ENCODE peak calls at places on chromosomes 11 and 22, in nine cellular contexts. D is uterus; W is iPS DF 6.9; T is heart left ventricle; L is brain microvascular endothelial cell; C is CD8-positive, alpha-beta T cell; H is osteoblast; J is mesendoderm; A is right lobe of liver. M is an unnamed sample.
A peak's percentile ranks its signal among the peaks of the same experiment; 100 is the strongest.

GRCh38 chr11:79440451-79441158 is at the start of gene TENM4:
- DNase-seq in C (no peak), J (peak; percentile 85), H (peak; percentile 93), A (peak; percentile 28), D (peak; percentile 73), W (no peak), T (peak; percentile 65), L (no peak), M (peak; percentile 92)

GRCh38 chr11:68509105-68509504 is 48.6 kb downstream of the PPP6R3 start:
- DNase-seq in D (no peak), C (no peak), W (no peak), A (no peak), H (peak; percentile 47), L (no peak), J (no peak), T (no peak), M (no peak)

GRCh38 chr11:68313574-68314202 is 1.3 kb downstream of the LRP5 start:
- DNase-seq in L (peak; percentile 6), A (no peak), D (no peak), W (no peak), H (peak; percentile 76), J (no peak), T (peak; percentile 35), C (no peak), M (no peak)

GRCh38 chr11:86623736-86624135 is 48.7 kb downstream of the ME3 start:
- DNase-seq in W (no peak), A (no peak), H (no peak), T (no peak), D (no peak), J (no peak), L (no peak), C (no peak), M (no peak)

GRCh38 chr11:70556884-70557741 is 158.8 kb downstream of the CTTN start:
- DNase-seq in J (peak; percentile 58), D (no peak), C (no peak), T (no peak), L (no peak), A (no peak), W (no peak), H (peak; percentile 50), M (no peak)

GRCh38 chr11:45606514-45607024 is 58.9 kb downstream of the CHST1 start:
- DNase-seq in A (no peak), C (no peak), T (no peak), L (no peak), W (peak; percentile 47), D (no peak), H (no peak), J (peak; percentile 82), M (no peak)

GRCh38 chr11:102208835-102209234 is 98.6 kb downstream of the YAP1 start:
- DNase-seq in W (no peak), A (no peak), C (no peak), J (no peak), H (no peak), T (no peak), D (no peak), L (no peak), M (no peak)

GRCh38 chr11:6357222-6357621 is 33.1 kb upstream of the SMPD1 start:
- DNase-seq in C (no peak), H (peak; percentile 87), T (peak; percentile 80), W (no peak), J (peak; percentile 73), L (peak; percentile 92), A (no peak), D (peak; percentile 87), M (peak; percentile 60)

GRCh38 chr11:44345781-44346180 is 35.8 kb upstream of the ALX4 start:
- DNase-seq in L (no peak), T (no peak), A (no peak), H (no peak), D (no peak), J (no peak), C (no peak), W (no peak), M (no peak)

GRCh38 chr11:33208150-33208549 is 46.9 kb upstream of the CSTF3 start:
- DNase-seq in L (no peak), H (peak; percentile 18), C (no peak), D (no peak), W (no peak), A (no peak), J (no peak), T (no peak), M (no peak)

GRCh38 chr11:134045799-134046635 is 22.9 kb upstream of the JAM3 start:
- DNase-seq in A (no peak), C (no peak), J (peak; percentile 60), T (peak; percentile 49), W (no peak), H (peak; percentile 73), D (no peak), L (no peak), M (no peak)

GRCh38 chr11:45143494-45143893 is 2.9 kb upstream of the PRDM11 start:
- DNase-seq in H (no peak), W (no peak), L (no peak), J (no peak), D (no peak), T (no peak), C (no peak), A (no peak), M (no peak)

GRCh38 chr11:3155691-3156258 is 9.3 kb downstream of the OSBPL5 start:
- DNase-seq in H (peak; percentile 91), C (no peak), A (peak; percentile 12), L (no peak), J (no peak), W (no peak), D (no peak), T (peak; percentile 51), M (no peak)

GRCh38 chr22:21922370-21923162 is 30.1 kb downstream of the PPM1F start:
- DNase-seq in C (no peak), J (no peak), T (no peak), L (no peak), D (no peak), W (no peak), A (no peak), H (peak; percentile 18), M (peak; percentile 20)

GRCh38 chr22:46538816-46539163 is 1.4 kb upstream of the CELSR1 start:
- DNase-seq in J (no peak), C (no peak), D (no peak), W (no peak), T (peak; percentile 65), L (peak; percentile 38), A (no peak), H (peak; percentile 98), M (no peak)
- H3K27ac ChIP-seq in J (no peak overlapping the region), C (no peak overlapping the region), D (no peak overlapping the region), W (no peak overlapping the region), T (peak overlapping the region; percentile 68), L (no peak overlapping the region), A (no peak overlapping the region), H (no peak overlapping the region), M (no peak overlapping the region)

GRCh38 chr11:78046486-78046854 is 17.2 kb upstream of the THRSP start:
- DNase-seq in D (no peak), J (no peak), W (no peak), T (no peak), C (no peak), H (no peak), A (no peak), L (no peak), M (no peak)
- H3K27ac ChIP-seq in D (peak overlapping the region; percentile 85), J (no peak overlapping the region), W (no peak overlapping the region), T (peak overlapping the region; percentile 61), C (no peak overlapping the region), H (no peak overlapping the region), A (no peak overlapping the region), L (no peak overlapping the region), M (no peak overlapping the region)

GRCh38 chr22:50531546-50532352 is 1.9 kb upstream of the TYMP start:
- DNase-seq in J (peak; percentile 56), L (peak; percentile 57), C (peak; percentile 72), D (peak; percentile 66), T (peak; percentile 87), W (no peak), A (peak; percentile 89), H (peak; percentile 97), M (peak; percentile 45)

GRCh38 chr22:50530857-50531545 is 1.2 kb upstream of the TYMP start:
- DNase-seq in T (peak; percentile 91), L (peak; percentile 60), W (no peak), J (peak; percentile 87), D (peak; percentile 70), A (peak; percentile 94), C (peak; percentile 75), H (peak; percentile 99), M (no peak)

GRCh38 chr22:50529416-50530279 is at the start of gene TYMP:
- DNase-seq in L (no peak), J (no peak), D (peak; percentile 51), H (peak; percentile 97), T (peak; percentile 85), C (peak; percentile 62), A (peak; percentile 92), W (no peak), M (no peak)

GRCh38 chr22:50528682-50529415 is 963 bp downstream of the TYMP start:
- DNase-seq in L (no peak), A (peak; percentile 50), H (peak; percentile 87), C (no peak), W (no peak), T (no peak), J (no peak), D (no peak), M (no peak)

DNA sequence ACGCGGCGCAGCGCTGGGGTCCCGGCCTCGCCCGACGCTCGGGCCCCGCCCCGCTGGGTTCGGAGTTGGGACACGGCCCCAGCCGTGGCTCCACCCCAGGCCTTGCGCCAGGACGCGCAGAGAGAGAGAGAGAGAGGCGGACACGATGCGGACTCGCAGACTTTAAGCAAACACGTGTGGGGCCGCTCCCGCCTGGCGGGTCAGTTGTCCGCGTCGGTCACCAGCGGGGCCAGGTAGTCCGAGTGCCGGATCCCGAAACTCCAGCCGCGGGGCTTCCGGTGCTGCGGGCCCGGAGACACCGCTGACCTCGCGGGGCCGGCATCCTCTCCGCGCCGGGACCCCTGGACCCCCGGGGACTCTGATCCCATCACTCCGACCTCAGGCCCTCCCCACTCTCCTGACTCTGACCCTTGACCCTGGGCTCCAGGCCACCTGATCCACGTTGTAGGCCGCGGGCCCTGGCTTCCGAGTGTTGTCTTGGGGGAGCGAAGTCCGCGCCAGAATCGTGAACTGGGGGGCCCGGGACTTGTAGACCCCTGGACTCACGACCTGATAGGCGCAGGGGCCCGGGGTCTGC is 556 bp upstream of the TYMP start:
- DNase-seq in C (no peak), D (peak; percentile 66), A (peak; percentile 93), L (peak; percentile 49), T (peak; percentile 89), J (no peak), H (peak; percentile 94), W (no peak), M (no peak)
- H3K27ac ChIP-seq in C (peak overlapping the region; percentile 81), D (peak overlapping the region; percentile 85), A (peak overlapping the region; percentile 97), L (peak overlapping the region; percentile 5), T (peak overlapping the region; percentile 91), J (no peak overlapping the region), H (peak overlapping the region; percentile 45), W (no peak overlapping the region), M (no peak overlapping the region)

DNA sequence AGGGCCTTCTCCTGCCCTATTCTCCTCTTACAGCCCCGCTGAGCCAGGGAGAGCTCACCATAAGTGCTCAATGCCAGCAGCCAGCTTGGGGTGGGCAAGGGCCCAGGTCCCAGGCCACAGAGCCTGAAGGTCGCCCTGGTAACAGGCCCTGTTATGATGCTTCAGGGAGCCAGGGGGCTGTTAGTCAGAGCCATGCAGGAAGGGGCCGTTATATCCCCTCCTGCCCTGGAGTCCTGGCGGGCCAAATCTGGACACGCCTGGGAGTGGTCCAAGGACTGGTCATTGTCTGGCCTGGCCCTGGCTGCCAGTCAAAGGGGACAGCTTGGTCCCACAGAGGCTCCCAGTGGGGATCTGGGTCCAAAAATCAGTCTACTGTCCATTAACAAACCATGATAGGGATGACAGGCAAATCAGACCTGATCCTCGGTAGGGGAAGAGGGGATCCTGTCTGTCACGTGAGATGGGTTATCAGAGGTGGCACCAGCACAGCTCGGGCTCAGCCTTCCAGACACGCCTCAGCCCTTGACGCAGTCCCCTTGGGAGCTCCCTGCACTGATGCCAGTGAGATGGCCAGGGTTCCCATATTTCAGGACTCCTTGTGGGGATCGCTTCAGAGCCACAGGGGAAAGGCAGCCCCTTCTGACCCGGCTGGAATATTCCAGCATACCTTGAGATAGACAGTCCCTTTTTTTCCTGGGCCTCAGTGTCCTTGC is 55.9 kb downstream of the LRRC32 start:
- DNase-seq in T (peak; percentile 83), W (no peak), C (no peak), L (no peak), A (no peak), J (peak; percentile 33), H (peak; percentile 97), D (peak; percentile 41), M (no peak)
- H3K27ac ChIP-seq in T (peak overlapping the region; percentile 82), W (no peak overlapping the region), C (no peak overlapping the region), L (no peak overlapping the region), A (no peak overlapping the region), J (no peak overlapping the region), H (peak overlapping the region; percentile 21), D (peak overlapping the region; percentile 50), M (no peak overlapping the region)